ENCODE peak calls at places on chromosomes 5 and 9, in ten cellular contexts. One of them, this sample, is unnamed.

GRCh38 chr5:120062515-120062917 is 401.6 kb upstream of the PRR16 start:
- DNase-seq in left lung: no peak
- DNase-seq in bronchial epithelial cell: peak
- DNase-seq in GM06990: no peak
- DNase-seq in tibial artery: no peak
- DNase-seq in testis: no peak
- DNase-seq in thyroid gland: no peak
- DNase-seq in ovary: no peak
- DNase-seq in dorsolateral prefrontal cortex: no peak
- DNase-seq in neural crest cell: no peak
- DNase-seq in this sample: no peak

GRCh38 chr5:112329429-112330090 is 89.5 kb downstream of the EPB41L4A start:
- DNase-seq in left lung: no peak
- DNase-seq in bronchial epithelial cell: peak
- DNase-seq in GM06990: peak
- DNase-seq in tibial artery: no peak
- DNase-seq in testis: no peak
- DNase-seq in thyroid gland: no peak
- DNase-seq in ovary: no peak
- DNase-seq in dorsolateral prefrontal cortex: no peak
- DNase-seq in neural crest cell: no peak
- DNase-seq in this sample: no peak

GRCh38 chr5:74257645-74258328 is 382.7 kb downstream of the ENC1 start:
- DNase-seq in left lung: no peak
- DNase-seq in bronchial epithelial cell: peak
- DNase-seq in GM06990: no peak
- DNase-seq in tibial artery: peak
- DNase-seq in testis: peak
- DNase-seq in thyroid gland: peak
- DNase-seq in ovary: peak
- DNase-seq in dorsolateral prefrontal cortex: no peak
- DNase-seq in neural crest cell: no peak
- DNase-seq in this sample: no peak

GRCh38 chr9:97447030-97447429 is 35.1 kb downstream of the TDRD7 start:
- DNase-seq in left lung: no peak
- DNase-seq in bronchial epithelial cell: no peak
- DNase-seq in GM06990: no peak
- DNase-seq in tibial artery: no peak
- DNase-seq in testis: no peak
- DNase-seq in thyroid gland: no peak
- DNase-seq in ovary: no peak
- DNase-seq in dorsolateral prefrontal cortex: no peak
- DNase-seq in neural crest cell: no peak
- DNase-seq in this sample: no peak

GRCh38 chr5:143837306-143837848 is 25.4 kb downstream of the HMHB1 start:
- DNase-seq in left lung: no peak
- DNase-seq in bronchial epithelial cell: no peak
- DNase-seq in GM06990: no peak
- DNase-seq in tibial artery: no peak
- DNase-seq in testis: no peak
- DNase-seq in thyroid gland: no peak
- DNase-seq in ovary: no peak
- DNase-seq in dorsolateral prefrontal cortex: no peak
- DNase-seq in neural crest cell: no peak
- DNase-seq in this sample: no peak

GRCh38 chr9:29212590-29213373 is 1639.5 kb upstream of the C9orf72 start:
- DNase-seq in left lung: peak
- DNase-seq in bronchial epithelial cell: no peak
- DNase-seq in GM06990: no peak
- DNase-seq in tibial artery: no peak
- DNase-seq in testis: peak
- DNase-seq in thyroid gland: peak
- DNase-seq in ovary: no peak
- DNase-seq in dorsolateral prefrontal cortex: no peak
- DNase-seq in neural crest cell: peak
- DNase-seq in this sample: peak

GRCh38 chr5:60843693-60844428 is at the start of gene ELOVL7:
- DNase-seq in left lung: peak
- DNase-seq in bronchial epithelial cell: peak
- DNase-seq in GM06990: peak
- DNase-seq in tibial artery: peak
- DNase-seq in testis: peak
- DNase-seq in thyroid gland: peak
- DNase-seq in ovary: no peak
- DNase-seq in dorsolateral prefrontal cortex: peak
- DNase-seq in neural crest cell: peak
- DNase-seq in this sample: peak

GRCh38 chr9:137293482-137294090 is 8.5 kb downstream of the NRARP start:
- DNase-seq in left lung: no peak
- DNase-seq in bronchial epithelial cell: no peak
- DNase-seq in GM06990: no peak
- DNase-seq in tibial artery: no peak
- DNase-seq in testis: no peak
- DNase-seq in thyroid gland: no peak
- DNase-seq in ovary: no peak
- DNase-seq in dorsolateral prefrontal cortex: no peak
- DNase-seq in neural crest cell: no peak
- DNase-seq in this sample: no peak

GRCh38 chr9:76373173-76373771 is 21.0 kb downstream of the RFK start:
- DNase-seq in left lung: no peak
- DNase-seq in bronchial epithelial cell: peak
- DNase-seq in GM06990: no peak
- DNase-seq in tibial artery: peak
- DNase-seq in testis: peak
- DNase-seq in thyroid gland: peak
- DNase-seq in ovary: peak
- DNase-seq in dorsolateral prefrontal cortex: no peak
- DNase-seq in neural crest cell: no peak
- DNase-seq in this sample: no peak

GRCh38 chr9:69806642-69807041 is 14.0 kb upstream of the CFAP95 start:
- DNase-seq in left lung: no peak
- DNase-seq in bronchial epithelial cell: no peak
- DNase-seq in GM06990: no peak
- DNase-seq in tibial artery: no peak
- DNase-seq in testis: no peak
- DNase-seq in thyroid gland: no peak
- DNase-seq in ovary: no peak
- DNase-seq in dorsolateral prefrontal cortex: no peak
- DNase-seq in neural crest cell: no peak
- DNase-seq in this sample: no peak

GRCh38 chr9:128607642-128608350 is 48.9 kb downstream of the DYNC2I2 start:
- DNase-seq in left lung: peak
- DNase-seq in bronchial epithelial cell: peak
- DNase-seq in GM06990: no peak
- DNase-seq in tibial artery: peak
- DNase-seq in testis: no peak
- DNase-seq in thyroid gland: peak
- DNase-seq in ovary: no peak
- DNase-seq in dorsolateral prefrontal cortex: peak
- DNase-seq in neural crest cell: no peak
- DNase-seq in this sample: no peak

GRCh38 chr5:140833993-140834392 is at the start of gene PCDHA7:
- DNase-seq in left lung: no peak
- DNase-seq in bronchial epithelial cell: peak
- DNase-seq in GM06990: no peak
- DNase-seq in tibial artery: no peak
- DNase-seq in testis: no peak
- DNase-seq in thyroid gland: no peak
- DNase-seq in ovary: no peak
- DNase-seq in dorsolateral prefrontal cortex: no peak
- DNase-seq in neural crest cell: no peak
- DNase-seq in this sample: no peak

DNA sequence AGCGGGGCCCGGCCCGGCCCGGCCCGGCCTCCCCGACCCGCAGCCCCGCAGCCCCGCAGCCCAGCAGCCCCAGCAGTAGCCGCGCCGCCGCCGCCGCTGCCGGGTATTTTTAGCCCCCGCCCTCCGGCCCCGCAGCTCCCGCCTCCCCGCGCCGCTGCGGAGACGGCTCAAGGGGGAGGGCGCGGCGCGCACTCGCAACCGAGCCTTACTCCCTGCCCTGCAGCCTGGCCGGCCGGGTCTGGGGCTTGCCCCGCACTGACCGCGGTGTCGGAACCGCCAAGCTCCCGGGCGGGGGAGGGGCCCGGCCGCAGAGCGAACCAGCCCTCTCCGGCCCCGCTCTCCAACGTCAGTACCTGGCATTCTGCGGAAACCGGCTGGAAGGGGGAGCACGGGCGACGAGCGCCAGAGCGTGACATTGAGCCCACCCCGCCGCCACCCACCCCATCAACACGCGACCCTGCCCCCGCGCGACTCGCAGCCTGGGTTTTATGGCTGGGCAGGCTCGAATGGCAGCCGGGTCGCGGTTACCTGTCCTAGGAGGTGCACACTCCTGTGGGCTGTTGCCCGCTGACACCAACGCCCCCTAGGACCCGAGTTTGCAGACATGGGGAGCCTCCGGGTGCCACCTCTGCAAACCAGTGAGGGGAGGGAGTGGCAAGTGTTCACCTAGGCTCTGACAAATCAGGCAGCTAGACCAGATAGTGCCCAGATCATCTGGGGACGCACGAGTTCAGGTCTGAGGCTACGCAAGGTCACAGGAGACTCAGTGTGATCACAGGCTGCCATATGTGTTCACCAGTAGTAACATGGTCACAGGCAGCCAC is at the start of gene ACSL6:
- DNase-seq in left lung: peak
- DNase-seq in bronchial epithelial cell: no peak
- DNase-seq in GM06990: no peak
- DNase-seq in tibial artery: peak
- DNase-seq in testis: peak
- DNase-seq in thyroid gland: peak
- DNase-seq in ovary: no peak
- DNase-seq in dorsolateral prefrontal cortex: peak
- DNase-seq in neural crest cell: peak
- DNase-seq in this sample: peak
- TF ChIP-seq CTCF in left lung: no peak
- TF ChIP-seq CTCF in bronchial epithelial cell: no peak
- TF ChIP-seq CTCF in GM06990: peak
- TF ChIP-seq CTCF in tibial artery: no peak
- TF ChIP-seq CTCF in testis: no peak
- TF ChIP-seq CTCF in thyroid gland: no peak
- TF ChIP-seq CTCF in ovary: no peak
- TF ChIP-seq CTCF in dorsolateral prefrontal cortex: no peak
- TF ChIP-seq CTCF in neural crest cell: no peak
- TF ChIP-seq CTCF in this sample: no peak

GRCh38 chr9:123960366-123960765 is 30.4 kb upstream of the DENND1A start:
- DNase-seq in left lung: no peak
- DNase-seq in bronchial epithelial cell: no peak
- DNase-seq in GM06990: no peak
- DNase-seq in tibial artery: no peak
- DNase-seq in testis: no peak
- DNase-seq in thyroid gland: no peak
- DNase-seq in ovary: no peak
- DNase-seq in dorsolateral prefrontal cortex: no peak
- DNase-seq in neural crest cell: no peak
- DNase-seq in this sample: no peak
- TF ChIP-seq CTCF in left lung: no peak
- TF ChIP-seq CTCF in bronchial epithelial cell: no peak
- TF ChIP-seq CTCF in GM06990: peak
- TF ChIP-seq CTCF in tibial artery: no peak
- TF ChIP-seq CTCF in testis: no peak
- TF ChIP-seq CTCF in thyroid gland: no peak
- TF ChIP-seq CTCF in ovary: no peak
- TF ChIP-seq CTCF in dorsolateral prefrontal cortex: no peak
- TF ChIP-seq CTCF in neural crest cell: no peak
- TF ChIP-seq CTCF in this sample: peak

DNA sequence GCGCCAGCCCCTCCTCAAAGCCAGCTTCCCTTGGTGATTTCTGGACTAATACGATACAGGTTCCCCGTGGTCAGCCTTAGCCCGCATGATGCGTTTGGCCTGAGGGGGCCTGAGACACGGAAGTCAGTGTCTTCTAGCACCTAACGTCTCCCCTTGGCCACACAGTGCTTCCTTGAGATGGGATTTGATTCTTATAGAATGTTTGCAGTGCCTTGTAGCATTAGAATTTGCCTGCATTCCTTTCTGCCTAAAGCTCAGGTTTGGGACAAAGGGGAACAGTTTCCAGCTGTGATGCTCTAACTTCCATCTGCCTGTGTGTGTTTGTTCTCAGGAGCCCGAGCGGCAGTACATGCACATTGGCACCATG is 34.4 kb downstream of the CFAP90 start:
- DNase-seq in left lung: no peak
- DNase-seq in bronchial epithelial cell: no peak
- DNase-seq in GM06990: no peak
- DNase-seq in tibial artery: no peak
- DNase-seq in testis: no peak
- DNase-seq in thyroid gland: no peak
- DNase-seq in ovary: no peak
- DNase-seq in dorsolateral prefrontal cortex: no peak
- DNase-seq in neural crest cell: no peak
- DNase-seq in this sample: no peak
- TF ChIP-seq CTCF in left lung: peak
- TF ChIP-seq CTCF in bronchial epithelial cell: no peak
- TF ChIP-seq CTCF in GM06990: no peak
- TF ChIP-seq CTCF in tibial artery: no peak
- TF ChIP-seq CTCF in testis: no peak
- TF ChIP-seq CTCF in thyroid gland: no peak
- TF ChIP-seq CTCF in ovary: no peak
- TF ChIP-seq CTCF in dorsolateral prefrontal cortex: peak
- TF ChIP-seq CTCF in neural crest cell: peak
- TF ChIP-seq CTCF in this sample: no peak

GRCh38 chr5:81656788-81657187 is 94.1 kb downstream of the SSBP2 start:
- DNase-seq in left lung: no peak
- DNase-seq in bronchial epithelial cell: no peak
- DNase-seq in GM06990: no peak
- DNase-seq in tibial artery: no peak
- DNase-seq in testis: no peak
- DNase-seq in thyroid gland: no peak
- DNase-seq in ovary: no peak
- DNase-seq in dorsolateral prefrontal cortex: no peak
- DNase-seq in neural crest cell: no peak
- DNase-seq in this sample: no peak
- TF ChIP-seq CTCF in left lung: no peak
- TF ChIP-seq CTCF in bronchial epithelial cell: no peak
- TF ChIP-seq CTCF in GM06990: no peak
- TF ChIP-seq CTCF in tibial artery: no peak
- TF ChIP-seq CTCF in testis: no peak
- TF ChIP-seq CTCF in thyroid gland: no peak
- TF ChIP-seq CTCF in ovary: no peak
- TF ChIP-seq CTCF in dorsolateral prefrontal cortex: no peak
- TF ChIP-seq CTCF in neural crest cell: no peak
- TF ChIP-seq CTCF in this sample: no peak

DNA sequence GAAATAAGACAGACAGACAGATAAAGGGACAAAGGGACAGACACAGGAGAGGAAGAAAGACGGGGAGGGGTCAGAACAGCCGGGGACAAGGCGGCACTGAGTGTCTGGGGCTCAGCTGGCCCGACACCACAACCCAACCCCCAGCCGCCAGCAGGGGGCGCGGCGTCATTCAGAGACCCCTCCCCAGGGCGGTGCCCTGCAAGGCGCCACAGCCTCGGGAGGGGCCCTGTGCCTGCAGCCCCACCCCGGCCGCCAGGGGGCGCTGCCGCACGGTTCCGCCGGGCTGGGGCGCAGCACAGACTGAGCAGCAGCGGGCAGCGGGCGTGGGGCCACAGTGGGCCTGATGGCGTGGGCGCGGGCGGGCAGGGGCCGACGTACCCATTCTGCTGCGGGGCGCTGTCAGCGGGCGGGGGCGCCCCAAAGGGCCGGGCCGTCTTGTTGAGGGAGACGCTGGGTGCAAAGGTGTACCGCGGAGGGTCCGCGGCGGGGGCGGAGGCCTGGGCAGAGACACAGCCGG is 5.9 kb downstream of the PDLIM7 start:
- DNase-seq in left lung: peak
- DNase-seq in bronchial epithelial cell: no peak
- DNase-seq in GM06990: no peak
- DNase-seq in tibial artery: no peak
- DNase-seq in testis: peak
- DNase-seq in thyroid gland: no peak
- DNase-seq in ovary: no peak
- DNase-seq in dorsolateral prefrontal cortex: no peak
- DNase-seq in neural crest cell: peak
- DNase-seq in this sample: peak
- TF ChIP-seq CTCF in left lung: peak
- TF ChIP-seq CTCF in bronchial epithelial cell: peak
- TF ChIP-seq CTCF in GM06990: no peak
- TF ChIP-seq CTCF in tibial artery: peak
- TF ChIP-seq CTCF in testis: peak
- TF ChIP-seq CTCF in thyroid gland: peak
- TF ChIP-seq CTCF in ovary: peak
- TF ChIP-seq CTCF in dorsolateral prefrontal cortex: peak
- TF ChIP-seq CTCF in neural crest cell: peak
- TF ChIP-seq CTCF in this sample: peak

This sample was measured in H9.